ENCODE peak calls at places on chromosomes 12 and 14, in nine cellular contexts. A, H, F, E, M, N, Q, Y and R are unnamed samples.

GRCh38 chr12:58765653-58766554 is 154.4 kb downstream of the LRIG3 start:
- DNase-seq in A (no peak), H (no peak), F (no peak), E (no peak), M (peak), N (peak), Q (no peak), Y (no peak), R (no peak)

GRCh38 chr12:4214912-4215861 is 58.4 kb upstream of the CCND2 start:
- DNase-seq in A (no peak), H (peak), F (no peak), E (peak), M (no peak), N (no peak), Q (no peak), Y (peak), R (peak)

GRCh38 chr14:100410056-100410565 is 87.0 kb downstream of the SLC25A47 start:
- DNase-seq in A (no peak), H (no peak), F (no peak), E (no peak), M (no peak), N (no peak), Q (peak), Y (no peak), R (no peak)

GRCh38 chr14:91143862-91144261 is 30.0 kb downstream of the DGLUCY start:
- DNase-seq in A (no peak), H (no peak), F (no peak), E (peak), M (peak), N (peak), Q (no peak), Y (no peak), R (no peak)

GRCh38 chr12:118064608-118065007 is 3.6 kb upstream of the WSB2 start:
- DNase-seq in A (no peak), H (peak), F (peak), E (no peak), M (no peak), N (no peak), Q (peak), Y (no peak), R (no peak)

GRCh38 chr12:108700833-108701450 is 30.4 kb downstream of the CORO1C start:
- DNase-seq in A (no peak), H (no peak), F (no peak), E (no peak), M (no peak), N (no peak), Q (no peak), Y (no peak), R (no peak)

GRCh38 chr14:73792476-73792875 is 59.2 kb upstream of the PTGR2 start:
- DNase-seq in A (no peak), H (no peak), F (no peak), E (no peak), M (no peak), N (no peak), Q (no peak), Y (no peak), R (peak)

GRCh38 chr12:76820888-76821482 is 57.1 kb downstream of the ZDHHC17 start:
- DNase-seq in A (no peak), H (peak), F (peak), E (no peak), M (peak), N (peak), Q (peak), Y (no peak), R (no peak)

GRCh38 chr14:68516235-68516634 is 276.6 kb downstream of the ZFP36L1 start:
- DNase-seq in A (no peak), H (no peak), F (no peak), E (no peak), M (no peak), N (no peak), Q (no peak), Y (no peak), R (no peak)

GRCh38 chr14:44657688-44658388 is 150.8 kb upstream of the FSCB start:
- DNase-seq in A (no peak), H (peak), F (no peak), E (no peak), M (no peak), N (peak), Q (peak), Y (no peak), R (no peak)

GRCh38 chr12:76020731-76021672 is 10.6 kb downstream of the PHLDA1 start:
- DNase-seq in A (peak), H (peak), F (no peak), E (no peak), M (peak), N (peak), Q (no peak), Y (no peak), R (no peak)